ENCODE peak calls at places on chromosomes 6 and 20, in six cellular contexts. L, V, O, N, E and S are unnamed samples.
A peak's percentile ranks its signal among the peaks of the same experiment; 100 is the strongest.

GRCh38 chr6:17907467-17908229 is 79.8 kb downstream of the KIF13A start:
- DNase-seq in E (no peak), V (peak; percentile 88), O (peak; percentile 52), N (no peak), L (no peak), S (no peak)

GRCh38 chr6:751765-752164 is 58.8 kb upstream of the EXOC2 start:
- DNase-seq in V (no peak), O (no peak), N (no peak), L (no peak), E (no peak), S (no peak)

GRCh38 chr20:36491901-36492617 is 49.3 kb upstream of the MYL9 start:
- DNase-seq in O (no peak), L (peak; percentile 53), E (no peak), N (no peak), V (no peak), S (peak; percentile 46)

GRCh38 chr6:135185483-135185882 is 4.4 kb downstream of the MYB start:
- DNase-seq in O (no peak), E (no peak), N (no peak), L (no peak), V (no peak), S (no peak)

GRCh38 chr6:129744201-129744879 is 34.4 kb upstream of the ARHGAP18 start:
- DNase-seq in E (no peak), N (no peak), O (peak; percentile 76), L (no peak), V (no peak), S (no peak)

GRCh38 chr6:84260926-84261325 is 33.5 kb upstream of the CEP162 start:
- DNase-seq in E (no peak), O (no peak), V (no peak), L (no peak), N (no peak), S (no peak)

GRCh38 chr20:36572701-36573102 is 695 bp upstream of the TGIF2 start:
- DNase-seq in O (peak; percentile 65), V (peak; percentile 47), N (no peak), L (no peak), E (no peak), S (no peak)

GRCh38 chr6:38720295-38720694 is 5.2 kb downstream of the DNAH8 start:
- DNase-seq in N (no peak), E (no peak), V (no peak), L (no peak), O (peak; percentile 25), S (no peak)

GRCh38 chr20:4814696-4815252 is 93.1 kb downstream of the PRND start:
- DNase-seq in E (no peak), N (peak; percentile 83), L (peak; percentile 52), V (no peak), O (no peak), S (peak; percentile 47)

GRCh38 chr20:45372241-45372640 is 5.9 kb downstream of the TP53TG5 start:
- DNase-seq in E (no peak), N (no peak), V (no peak), L (no peak), O (no peak), S (no peak)

GRCh38 chr6:7912024-7912423 is 1.4 kb upstream of the TXNDC5 start:
- DNase-seq in E (no peak), N (no peak), L (no peak), V (no peak), O (no peak), S (no peak)

GRCh38 chr6:7911345-7911725 is 747 bp upstream of the TXNDC5 start:
- DNase-seq in V (no peak), N (no peak), E (no peak), L (no peak), O (no peak), S (no peak)

GRCh38 chr6:7909323-7910276 is 988 bp downstream of the TXNDC5 start:
- DNase-seq in N (no peak), L (peak; percentile 50), V (peak; percentile 83), E (peak; percentile 79), O (peak; percentile 64), S (peak; percentile 53)

GRCh38 chr6:7910298-7910653 is 312 bp downstream of the TXNDC5 start:
- DNase-seq in L (no peak), V (no peak), E (no peak), O (no peak), N (no peak), S (peak; percentile 41)

GRCh38 chr6:7910654-7911344 is at the start of gene TXNDC5:
- DNase-seq in N (no peak), L (peak; percentile 77), O (peak; percentile 60), E (peak; percentile 82), V (peak; percentile 93), S (peak; percentile 76)
- TF ChIP-seq POLR2A in N (peak; percentile 74), L (peak; percentile 61), O (peak; percentile 83), E (peak; percentile 59), V (peak; percentile 53), S (no peak)

GRCh38 chr6:163415620-163416379 is 1.3 kb downstream of the QKI start:
- DNase-seq in N (peak; percentile 72), L (peak; percentile 33), E (no peak), V (peak; percentile 78), O (peak; percentile 53), S (no peak)
- TF ChIP-seq TAF1 in N (no peak), L (peak; percentile 23), E (no peak), V (peak; percentile 29), O (no peak), S (peak; percentile 37)

DNA sequence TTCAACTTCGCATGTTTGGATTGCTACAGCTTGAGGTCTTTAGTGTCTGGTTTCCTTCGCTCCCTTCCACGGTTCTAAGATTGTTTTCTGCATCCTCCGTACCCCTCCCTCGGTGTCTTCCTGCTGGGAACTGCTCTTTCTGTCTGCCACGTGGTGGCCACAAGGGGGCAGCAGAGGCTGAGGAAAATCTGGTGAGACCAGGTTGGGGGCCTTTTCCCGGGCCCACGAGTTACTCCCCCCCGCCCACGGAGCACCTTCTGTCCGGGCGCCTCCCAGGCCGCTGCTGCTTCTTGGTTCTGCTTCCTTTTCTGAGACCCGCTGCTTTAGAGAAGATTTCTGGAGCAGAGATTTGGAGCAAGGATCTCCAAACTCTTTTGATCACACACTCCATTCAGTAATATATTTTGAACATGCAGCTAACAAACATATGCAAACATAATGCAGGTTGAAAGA is 21.1 kb upstream of the NOTCH4 start:
- DNase-seq in E (peak; percentile 93), L (peak; percentile 75), V (peak; percentile 95), O (peak; percentile 43), N (no peak), S (peak; percentile 66)
- TF ChIP-seq POLR2AphosphoS5 in E (no peak), L (no peak), V (no peak), O (no peak), N (no peak), S (no peak)

GRCh38 chr20:922781-923180 is 6.6 kb upstream of the ANGPT4 start:
- DNase-seq in O (no peak), E (no peak), L (no peak), V (no peak), N (no peak), S (no peak)

GRCh38 chr20:919491-919916 is 3.4 kb upstream of the ANGPT4 start:
- DNase-seq in L (no peak), N (no peak), E (no peak), O (no peak), V (no peak), S (no peak)

GRCh38 chr20:917416-917815 is 1.3 kb upstream of the ANGPT4 start:
- DNase-seq in O (no peak), L (no peak), V (no peak), E (no peak), N (no peak), S (no peak)

GRCh38 chr20:921020-921419 is 4.9 kb upstream of the ANGPT4 start:
- DNase-seq in V (no peak), L (no peak), N (no peak), E (no peak), O (no peak), S (no peak)

DNA sequence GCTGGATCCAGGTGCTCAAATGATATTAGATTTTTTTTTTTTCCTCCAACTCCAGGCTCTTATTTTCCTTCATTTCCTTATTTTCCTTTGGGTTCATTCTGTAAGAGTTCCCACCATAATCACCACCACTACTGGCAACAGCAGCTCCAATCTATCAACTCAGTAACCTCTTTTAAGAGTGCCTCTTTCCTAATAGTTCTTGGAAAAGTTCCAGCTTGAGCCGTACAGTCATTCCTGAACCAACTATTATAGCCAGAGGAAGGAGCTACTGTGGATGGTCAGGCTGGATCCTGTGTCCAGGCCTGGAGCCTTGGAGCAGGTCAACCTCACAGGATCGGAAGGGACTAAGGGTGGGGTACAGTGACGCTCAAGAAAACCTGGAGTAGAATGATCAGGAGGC is 4.2 kb upstream of the ANGPT4 start:
- DNase-seq in O (no peak), E (no peak), L (no peak), N (no peak), V (no peak), S (no peak)
- TF ChIP-seq POLR2A in O (no peak), E (no peak), L (no peak), N (no peak), V (no peak), S (no peak)

DNA sequence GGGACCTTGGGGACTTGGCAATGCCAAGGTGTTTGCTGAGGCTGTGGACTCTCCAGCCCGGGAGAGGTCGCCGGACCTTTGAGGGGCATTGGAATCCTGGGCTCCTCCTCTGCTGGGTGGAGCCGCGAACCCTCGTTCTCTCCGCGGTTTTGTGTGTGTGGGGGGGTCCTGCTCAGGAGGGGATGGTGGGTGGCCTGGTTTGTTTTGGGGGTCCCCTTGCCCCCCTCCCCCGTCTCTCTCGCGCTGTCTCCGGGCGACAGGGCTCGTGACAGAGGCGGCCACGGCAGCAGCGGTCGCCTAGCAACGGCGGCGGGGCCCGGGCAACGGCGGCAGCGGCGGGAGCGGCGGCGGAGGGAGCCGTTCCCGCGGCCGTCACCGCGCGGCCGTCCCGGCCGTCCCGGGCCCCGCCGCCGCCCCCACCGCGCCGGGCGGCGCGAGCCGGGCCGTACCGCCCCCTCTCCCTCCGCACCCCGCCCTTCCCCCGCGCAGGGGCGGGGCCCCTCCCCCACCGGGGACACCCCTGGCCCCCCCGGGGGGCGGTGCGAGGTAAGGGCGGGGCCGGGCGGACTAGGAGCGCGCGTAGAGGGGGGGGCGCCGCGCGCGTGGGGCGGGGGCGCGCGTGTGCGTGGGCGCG is 7.8 kb downstream of the SYNGAP1 start:
- DNase-seq in N (no peak), V (peak; percentile 93), O (no peak), E (peak; percentile 67), L (peak; percentile 66), S (peak; percentile 57)
- TF ChIP-seq TAF1 in N (no peak), V (no peak), O (no peak), E (no peak), L (no peak), S (no peak)